ENCODE peak calls at places on chromosome 1, in four cellular contexts. One of them, this sample, is unnamed. For H3K36me3, the result is how much of the 10 kb centered on the place peaks cover.

GRCh38 chr1:241606544-241606943 is 33.6 kb downstream of the CHML start:
- DNase-seq in esophagus squamous epithelium: no peak
- DNase-seq in uterus: no peak
- DNase-seq in ovary: no peak
- DNase-seq in this sample: no peak

GRCh38 chr1:231656741-231657140 is 30.2 kb downstream of the DISC1 start:
- DNase-seq in esophagus squamous epithelium: no peak
- DNase-seq in uterus: no peak
- DNase-seq in ovary: no peak
- DNase-seq in this sample: no peak

GRCh38 chr1:17661546-17662157 is 93.5 kb upstream of the ACTL8 start:
- DNase-seq in esophagus squamous epithelium: no peak
- DNase-seq in uterus: peak
- DNase-seq in ovary: no peak
- DNase-seq in this sample: peak

GRCh38 chr1:229296541-229296941 is 25.6 kb downstream of the RAB4A start:
- DNase-seq in esophagus squamous epithelium: no peak
- DNase-seq in uterus: no peak
- DNase-seq in ovary: no peak
- DNase-seq in this sample: no peak

GRCh38 chr1:180586671-180587155 is 27.9 kb downstream of the OVAAL start:
- DNase-seq in esophagus squamous epithelium: no peak
- DNase-seq in uterus: no peak
- DNase-seq in ovary: no peak
- DNase-seq in this sample: no peak

GRCh38 chr1:174626031-174627020 is 178.6 kb downstream of the GPR52 start:
- DNase-seq in esophagus squamous epithelium: no peak
- DNase-seq in uterus: no peak
- DNase-seq in ovary: no peak
- DNase-seq in this sample: no peak

GRCh38 chr1:245986404-245987221 is 520.5 kb downstream of the SMYD3 start:
- DNase-seq in esophagus squamous epithelium: no peak
- DNase-seq in uterus: peak
- DNase-seq in ovary: no peak
- DNase-seq in this sample: no peak

GRCh38 chr1:206005234-206005633 is 2.0 kb upstream of the RAB7B start:
- DNase-seq in esophagus squamous epithelium: no peak
- DNase-seq in uterus: no peak
- DNase-seq in ovary: no peak
- DNase-seq in this sample: no peak

GRCh38 chr1:202286622-202287097 is 55.1 kb downstream of the UBE2T start:
- DNase-seq in esophagus squamous epithelium: no peak
- DNase-seq in uterus: no peak
- DNase-seq in ovary: no peak
- DNase-seq in this sample: no peak

GRCh38 chr1:236744533-236744932 is 50.6 kb upstream of the MTR start:
- DNase-seq in esophagus squamous epithelium: no peak
- DNase-seq in uterus: no peak
- DNase-seq in ovary: no peak
- DNase-seq in this sample: no peak

GRCh38 chr1:236746785-236747184 is 48.3 kb upstream of the MTR start:
- DNase-seq in esophagus squamous epithelium: no peak
- DNase-seq in uterus: no peak
- DNase-seq in ovary: no peak
- DNase-seq in this sample: no peak

GRCh38 chr1:236742421-236743160 is 52.5 kb upstream of the MTR start:
- DNase-seq in esophagus squamous epithelium: no peak
- DNase-seq in uterus: no peak
- DNase-seq in ovary: no peak
- DNase-seq in this sample: no peak

GRCh38 chr1:236736761-236737160 is 50.5 kb downstream of the ACTN2 start:
- DNase-seq in esophagus squamous epithelium: no peak
- DNase-seq in uterus: no peak
- DNase-seq in ovary: no peak
- DNase-seq in this sample: no peak

DNA sequence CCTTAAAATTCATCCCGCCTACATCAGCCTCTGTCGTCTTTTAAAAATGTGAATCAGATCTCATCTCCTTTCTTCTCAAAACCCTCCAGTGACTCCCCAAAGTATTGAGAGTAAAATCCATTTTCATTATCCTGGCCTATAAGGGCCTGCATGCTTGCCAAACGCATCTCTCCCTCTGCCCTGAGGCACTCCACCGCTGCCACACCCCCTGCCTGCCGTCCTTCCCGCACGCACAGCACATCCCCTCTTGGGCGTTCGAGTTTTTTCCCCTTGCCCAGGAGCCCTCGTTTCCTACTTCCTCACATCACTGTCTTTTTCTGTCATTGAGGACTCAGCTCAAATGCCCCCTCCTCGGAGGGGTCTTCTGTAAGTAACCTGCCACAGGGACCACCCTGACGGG is 53.3 kb upstream of the MTR start:
- DNase-seq in esophagus squamous epithelium: no peak
- DNase-seq in uterus: no peak
- DNase-seq in ovary: no peak
- DNase-seq in this sample: no peak
- H3K36me3 ChIP-seq in esophagus squamous epithelium: under half
- H3K36me3 ChIP-seq in uterus: under half
- H3K36me3 ChIP-seq in ovary: under half
- H3K36me3 ChIP-seq in this sample: under half

GRCh38 chr1:1510912-1511532 is 940 bp upstream of the ATAD3A start:
- DNase-seq in esophagus squamous epithelium: no peak
- DNase-seq in uterus: no peak
- DNase-seq in ovary: no peak
- DNase-seq in this sample: no peak

GRCh38 chr1:1507305-1507704 is 4.7 kb upstream of the ATAD3A start:
- DNase-seq in esophagus squamous epithelium: no peak
- DNase-seq in uterus: no peak
- DNase-seq in ovary: no peak
- DNase-seq in this sample: no peak

DNA sequence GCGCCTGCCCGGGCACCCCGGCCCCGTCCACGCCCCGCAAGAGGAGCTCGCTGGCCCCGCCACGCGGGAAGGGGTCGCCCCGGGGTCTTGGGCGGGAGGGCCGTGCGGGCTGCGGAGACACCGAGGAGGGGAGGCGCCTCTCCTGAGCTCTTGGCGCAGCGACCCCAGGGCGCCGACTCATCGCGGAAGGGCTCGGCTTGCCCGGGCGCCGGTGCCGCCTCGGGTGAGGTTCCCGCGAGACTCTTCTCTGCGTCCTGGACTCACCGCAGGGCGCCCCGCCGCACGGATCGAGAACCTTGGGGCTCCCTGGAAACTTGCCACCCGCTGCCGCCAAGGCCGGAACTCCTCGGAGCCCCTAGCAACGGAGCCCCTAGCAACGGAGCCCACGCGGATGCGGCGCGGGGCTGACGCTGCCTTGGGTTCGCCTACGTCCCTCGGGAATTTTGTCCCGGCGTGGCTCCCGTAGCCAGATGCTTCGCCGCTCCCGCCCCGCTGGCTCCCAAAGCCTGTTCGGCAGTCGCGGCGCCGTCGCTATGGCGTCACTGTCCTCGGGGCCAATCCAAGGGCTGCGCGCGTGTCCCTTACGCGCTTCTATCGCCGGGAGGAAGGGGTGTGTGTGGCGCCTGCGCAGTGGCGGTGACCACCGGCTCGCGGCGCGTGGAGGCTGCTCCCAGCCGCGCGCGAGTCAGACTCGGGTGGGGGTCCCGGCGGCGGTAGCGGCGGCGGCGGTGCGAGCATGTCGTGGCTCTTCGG is at the start of gene ATAD3A:
- DNase-seq in esophagus squamous epithelium: peak
- DNase-seq in uterus: peak
- DNase-seq in ovary: peak
- DNase-seq in this sample: peak
- TF ChIP-seq POLR2A in esophagus squamous epithelium: peak
- TF ChIP-seq POLR2A in uterus: peak
- TF ChIP-seq POLR2A in ovary: peak
- TF ChIP-seq POLR2A in this sample: peak

GRCh38 chr1:151720974-151721787 is at the start of gene RIIAD1:
- DNase-seq in esophagus squamous epithelium: no peak
- DNase-seq in uterus: peak
- DNase-seq in ovary: peak
- DNase-seq in this sample: no peak
- H3K27ac ChIP-seq in esophagus squamous epithelium: peak
- H3K27ac ChIP-seq in uterus: peak
- H3K27ac ChIP-seq in ovary: peak
- H3K27ac ChIP-seq in this sample: peak

DNA sequence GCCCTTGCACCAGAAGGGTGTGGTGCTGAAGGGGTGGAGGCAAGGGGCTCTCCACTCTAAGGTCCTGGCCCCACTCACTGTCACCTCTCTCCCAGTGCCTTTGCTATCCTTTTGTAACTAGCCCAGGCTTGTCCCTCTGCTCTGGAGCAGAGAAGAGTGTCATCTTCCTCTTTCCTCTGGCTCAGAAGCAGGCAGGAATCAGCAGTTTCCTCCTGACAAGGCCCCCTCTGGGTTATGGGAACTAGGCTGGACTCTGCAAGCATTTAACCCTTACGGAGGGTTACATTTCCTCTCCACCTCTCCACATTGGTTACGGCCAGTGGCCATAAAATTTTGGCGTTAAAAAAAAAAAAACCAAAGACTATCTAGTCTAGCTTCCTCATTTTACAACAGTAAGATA is 30.4 kb downstream of the PLXNA2 start:
- DNase-seq in esophagus squamous epithelium: no peak
- DNase-seq in uterus: no peak
- DNase-seq in ovary: no peak
- DNase-seq in this sample: no peak
- H3K36me3 ChIP-seq in esophagus squamous epithelium: under half
- H3K36me3 ChIP-seq in uterus: under half
- H3K36me3 ChIP-seq in ovary: under half
- H3K36me3 ChIP-seq in this sample: under half

DNA sequence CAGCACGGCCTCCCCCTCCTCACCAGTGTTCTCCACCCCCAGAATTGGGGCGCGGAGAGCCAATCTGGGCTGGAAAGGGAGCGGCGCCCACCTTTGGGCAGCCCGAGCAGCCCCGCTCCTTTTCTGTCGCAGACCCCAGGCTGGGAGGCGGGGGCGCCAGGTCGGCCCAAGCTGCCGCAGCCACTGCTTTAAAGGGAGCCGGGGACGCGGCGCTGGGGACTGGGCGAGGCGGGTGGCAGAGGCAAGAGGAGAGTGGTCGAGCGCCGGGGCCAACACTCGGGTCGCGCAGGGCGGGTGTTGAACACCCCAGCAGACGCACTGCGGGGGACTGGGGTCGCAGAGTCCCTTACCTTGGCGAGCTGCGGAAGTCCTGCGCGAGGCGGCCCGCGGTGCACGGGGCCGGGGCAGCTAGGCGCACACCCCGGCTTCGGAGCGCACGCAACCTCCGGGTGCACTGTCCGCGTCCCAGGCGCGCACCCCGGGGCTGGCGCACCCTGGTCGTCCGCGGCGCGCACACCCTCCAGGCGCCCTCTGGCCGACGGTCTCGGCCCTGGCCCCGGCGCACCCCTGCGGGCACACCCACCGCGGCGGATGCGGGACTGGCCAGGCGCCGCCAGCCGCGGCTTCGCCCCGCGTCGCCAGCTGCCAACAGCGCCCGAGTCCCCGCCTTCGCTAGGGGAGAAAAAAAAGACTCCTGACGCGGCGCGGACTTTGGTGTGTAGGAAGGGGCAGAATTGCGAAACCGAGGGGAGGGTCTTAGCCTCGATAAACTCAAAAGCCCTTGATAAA is at the start of gene KANK4:
- DNase-seq in esophagus squamous epithelium: no peak
- DNase-seq in uterus: no peak
- DNase-seq in ovary: no peak
- DNase-seq in this sample: no peak
- TF ChIP-seq POLR2A in esophagus squamous epithelium: no peak
- TF ChIP-seq POLR2A in uterus: no peak
- TF ChIP-seq POLR2A in ovary: no peak
- TF ChIP-seq POLR2A in this sample: no peak

GRCh38 chr1:214514819-214515383 is 36.5 kb downstream of the PTPN14 start:
- DNase-seq in esophagus squamous epithelium: no peak
- DNase-seq in uterus: no peak
- DNase-seq in ovary: no peak
- DNase-seq in this sample: no peak

GRCh38 chr1:214515544-214516433 is 35.6 kb downstream of the PTPN14 start:
- DNase-seq in esophagus squamous epithelium: no peak
- DNase-seq in uterus: no peak
- DNase-seq in ovary: no peak
- DNase-seq in this sample: no peak

GRCh38 chr1:214516434-214517326 is 34.7 kb downstream of the PTPN14 start:
- DNase-seq in esophagus squamous epithelium: no peak
- DNase-seq in uterus: no peak
- DNase-seq in ovary: no peak
- DNase-seq in this sample: no peak

GRCh38 chr1:214513394-214513793 is 38.0 kb downstream of the PTPN14 start:
- DNase-seq in esophagus squamous epithelium: no peak
- DNase-seq in uterus: no peak
- DNase-seq in ovary: no peak
- DNase-seq in this sample: no peak

DNA sequence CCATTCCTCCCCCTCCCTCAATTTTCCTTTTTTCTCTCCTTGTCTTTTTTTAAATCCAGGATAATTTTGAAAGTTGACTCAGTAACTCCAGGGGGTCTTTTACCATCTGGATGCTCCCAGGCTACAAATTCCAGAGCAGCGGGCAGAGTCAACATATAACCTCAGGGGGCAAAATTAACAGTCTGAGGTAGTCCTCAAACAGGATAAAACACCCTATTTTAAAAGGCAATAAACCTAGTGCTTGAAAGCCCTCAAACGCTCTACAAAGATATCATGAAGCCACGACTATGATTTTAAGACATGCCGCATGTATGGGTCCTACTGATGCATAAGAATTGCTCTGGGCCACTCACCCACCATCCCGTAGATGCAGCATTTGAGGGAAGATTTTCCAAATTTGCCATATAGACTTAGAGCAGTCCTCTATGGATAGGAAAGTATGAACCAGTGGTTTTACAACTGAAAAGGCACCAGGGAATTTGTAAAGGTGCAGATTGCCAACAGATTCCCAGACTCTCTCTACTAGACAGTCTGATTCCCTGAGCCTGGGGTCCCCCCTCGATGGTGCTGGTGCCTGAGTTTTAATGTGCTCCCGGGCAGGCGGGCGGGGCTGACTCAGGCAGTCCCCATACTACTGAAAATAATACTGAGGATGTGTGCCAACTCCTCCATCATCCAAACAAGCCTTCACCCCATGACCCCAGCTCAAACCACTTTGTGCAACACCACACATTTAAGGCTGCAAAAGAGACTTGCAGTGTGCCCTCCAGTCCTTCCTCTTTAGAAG is 37.2 kb downstream of the PTPN14 start:
- DNase-seq in esophagus squamous epithelium: no peak
- DNase-seq in uterus: no peak
- DNase-seq in ovary: peak
- DNase-seq in this sample: no peak
- H3K27ac ChIP-seq in esophagus squamous epithelium: no peak
- H3K27ac ChIP-seq in uterus: no peak
- H3K27ac ChIP-seq in ovary: peak
- H3K27ac ChIP-seq in this sample: no peak

GRCh38 chr1:193094112-193094511 is 11.1 kb downstream of the GLRX2 start:
- DNase-seq in esophagus squamous epithelium: no peak
- DNase-seq in uterus: no peak
- DNase-seq in ovary: no peak
- DNase-seq in this sample: no peak
- H3K36me3 ChIP-seq in esophagus squamous epithelium: under half
- H3K36me3 ChIP-seq in uterus: under half
- H3K36me3 ChIP-seq in ovary: under half
- H3K36me3 ChIP-seq in this sample: under half